ENCODE peak calls at places on chromosomes 5 and 9, in eight cellular contexts. W, S, Z, M, A, T, X and U are unnamed samples.

GRCh38 chr9:124392855-124393460 is 22.3 kb downstream of the PSMB7 start:
- DNase-seq in A (peak; percentile 72), T (peak; percentile 99), Z (no peak), S (no peak), M (no peak), W (peak; percentile 76), X (no peak), U (peak; percentile 40)

GRCh38 chr5:154437281-154437965 is 8.4 kb upstream of the SAP30L start:
- DNase-seq in Z (no peak), W (no peak), T (no peak), X (no peak), S (no peak), A (no peak), M (no peak), U (no peak)

GRCh38 chr5:134578578-134579283 is 53.3 kb downstream of the JADE2 start:
- DNase-seq in A (no peak), X (no peak), T (no peak), S (no peak), Z (no peak), M (no peak), W (no peak), U (no peak)

GRCh38 chr5:137629646-137630045 is 106.2 kb downstream of the KLHL3 start:
- DNase-seq in T (peak; percentile 38), Z (no peak), M (no peak), S (no peak), W (no peak), X (peak; percentile 56), A (no peak), U (peak; percentile 13)

GRCh38 chr5:157280511-157280910 is 14.6 kb downstream of the CYFIP2 start:
- DNase-seq in S (no peak), X (no peak), Z (no peak), A (no peak), M (no peak), W (no peak), T (no peak), U (no peak)

GRCh38 chr9:5435912-5436311 is 1.8 kb downstream of the PLGRKT start:
- DNase-seq in Z (no peak), T (peak; percentile 70), S (no peak), A (no peak), W (no peak), M (no peak), X (no peak), U (no peak)

GRCh38 chr9:69471433-69471832 is 146.4 kb downstream of the ENTREP1 start:
- DNase-seq in M (no peak), S (no peak), T (peak; percentile 65), Z (no peak), A (peak; percentile 25), X (no peak), W (peak; percentile 5), U (peak; percentile 61)

GRCh38 chr9:123469231-123469630 is 113.2 kb downstream of the CRB2 start:
- DNase-seq in S (no peak), M (no peak), T (no peak), X (no peak), Z (no peak), A (no peak), W (peak; percentile 49), U (no peak)

GRCh38 chr9:102867488-102867887 is 127.6 kb upstream of the CYLC2 start:
- DNase-seq in T (peak; percentile 2), A (peak; percentile 67), Z (no peak), M (no peak), W (no peak), X (no peak), S (no peak), U (no peak)